ENCODE peak calls at places on chromosomes 6 and 20, in four cellular contexts. U, Q, W and X are unnamed samples.

GRCh38 chr20:16261733-16262277 is 311.4 kb downstream of the KIF16B start:
- DNase-seq in W (no peak), U (no peak), Q (peak), X (no peak)

GRCh38 chr6:25608562-25609174 is 43.3 kb upstream of the SCGN start:
- DNase-seq in W (no peak), U (no peak), Q (no peak), X (no peak)

GRCh38 chr6:37513576-37513975 is 13.9 kb upstream of the CCDC167 start:
- DNase-seq in W (no peak), Q (peak), U (no peak), X (no peak)

GRCh38 chr20:21145424-21145823 is 19.5 kb downstream of the KIZ start:
- DNase-seq in Q (no peak), W (no peak), U (no peak), X (no peak)

GRCh38 chr20:25277941-25278521 is 30.1 kb downstream of the PYGB start:
- DNase-seq in Q (no peak), U (no peak), W (no peak), X (no peak)

GRCh38 chr6:158900614-158901312 is 81.6 kb upstream of the EZR start:
- DNase-seq in W (no peak), Q (peak), U (no peak), X (no peak)

GRCh38 chr6:132888701-132889100 is 74.3 kb downstream of the RPS12 start:
- DNase-seq in Q (no peak), W (no peak), U (no peak), X (no peak)

GRCh38 chr20:676315-676937 is 824 bp upstream of the SCRT2 start:
- DNase-seq in Q (no peak), U (no peak), W (no peak), X (no peak)

GRCh38 chr20:6590891-6591679 is 176.4 kb upstream of the BMP2 start:
- DNase-seq in U (no peak), W (no peak), Q (no peak), X (no peak)

GRCh38 chr6:93418113-93418447 is 1.3 kb downstream of the EPHA7 start:
- DNase-seq in Q (no peak), U (no peak), W (no peak), X (no peak)

GRCh38 chr6:44224154-44224977 is 971 bp downstream of the SLC29A1 start:
- DNase-seq in U (no peak), Q (no peak), W (peak), X (no peak)

GRCh38 chr6:10465633-10466499 is 51.0 kb upstream of the TFAP2A start:
- DNase-seq in Q (peak), W (peak), U (peak), X (peak)

GRCh38 chr6:15511248-15512125 is 151.3 kb downstream of the DTNBP1 start:
- DNase-seq in W (no peak), Q (no peak), U (no peak), X (no peak)

GRCh38 chr6:123770247-123770949 is 33.3 kb upstream of the NKAIN2 start:
- DNase-seq in Q (no peak), U (no peak), W (no peak), X (no peak)

GRCh38 chr6:14269434-14269833 is 151.9 kb downstream of the CD83 start:
- DNase-seq in W (no peak), U (no peak), Q (no peak), X (no peak)

GRCh38 chr6:109340811-109341210 is 41.5 kb downstream of the CD164 start:
- DNase-seq in W (no peak), U (no peak), Q (no peak), X (no peak)

GRCh38 chr20:56358070-56358469 is 704 bp upstream of the FAM210B start:
- DNase-seq in U (no peak), Q (no peak), W (peak), X (no peak)

GRCh38 chr6:82022614-82023102 is 224.9 kb downstream of the IBTK start:
- DNase-seq in Q (no peak), U (no peak), W (peak), X (no peak)

GRCh38 chr6:137570307-137570832 is 76.2 kb upstream of the OLIG3 start:
- DNase-seq in W (no peak), U (no peak), Q (no peak), X (no peak)

GRCh38 chr6:100464910-100465700 is at the start of gene SIM1:
- DNase-seq in Q (peak), W (peak), U (peak), X (peak)

GRCh38 chr20:6026051-6026450 is 27.8 kb downstream of the LRRN4 start:
- DNase-seq in Q (no peak), W (peak), U (no peak), X (no peak)

GRCh38 chr6:158322724-158323560 is 10.7 kb downstream of the TULP4 start:
- DNase-seq in W (peak), U (no peak), Q (no peak), X (no peak)

GRCh38 chr20:62321521-62321948 is 18.7 kb downstream of the ADRM1 start:
- DNase-seq in U (no peak), Q (peak), W (no peak), X (no peak)

GRCh38 chr6:82954351-82954750 is 111.3 kb downstream of the UBE3D start:
- DNase-seq in U (no peak), Q (no peak), W (peak), X (no peak)

GRCh38 chr20:38369387-38369786 is 23.1 kb downstream of the LBP start:
- DNase-seq in Q (peak), U (no peak), W (no peak), X (no peak)

GRCh38 chr20:61561111-61561830 is 309.2 kb downstream of the CDH4 start:
- DNase-seq in U (no peak), Q (no peak), W (no peak), X (no peak)

GRCh38 chr6:55902796-55903195 is 27.4 kb upstream of the BMP5 start:
- DNase-seq in W (no peak), U (no peak), Q (no peak), X (no peak)

GRCh38 chr6:75272145-75272840 is 12.3 kb downstream of the TMEM30A start:
- DNase-seq in U (no peak), W (no peak), Q (no peak), X (no peak)

GRCh38 chr6:107009499-107009898 is 18.5 kb upstream of the MTRES1 start:
- DNase-seq in W (no peak), U (no peak), Q (no peak), X (no peak)

GRCh38 chr6:37516076-37516919 is 16.6 kb upstream of the CCDC167 start:
- DNase-seq in U (no peak), W (no peak), Q (peak), X (peak)

GRCh38 chr6:45376310-45377040 is 1.3 kb downstream of the SUPT3H start:
- DNase-seq in W (no peak), U (no peak), Q (no peak), X (no peak)

DNA sequence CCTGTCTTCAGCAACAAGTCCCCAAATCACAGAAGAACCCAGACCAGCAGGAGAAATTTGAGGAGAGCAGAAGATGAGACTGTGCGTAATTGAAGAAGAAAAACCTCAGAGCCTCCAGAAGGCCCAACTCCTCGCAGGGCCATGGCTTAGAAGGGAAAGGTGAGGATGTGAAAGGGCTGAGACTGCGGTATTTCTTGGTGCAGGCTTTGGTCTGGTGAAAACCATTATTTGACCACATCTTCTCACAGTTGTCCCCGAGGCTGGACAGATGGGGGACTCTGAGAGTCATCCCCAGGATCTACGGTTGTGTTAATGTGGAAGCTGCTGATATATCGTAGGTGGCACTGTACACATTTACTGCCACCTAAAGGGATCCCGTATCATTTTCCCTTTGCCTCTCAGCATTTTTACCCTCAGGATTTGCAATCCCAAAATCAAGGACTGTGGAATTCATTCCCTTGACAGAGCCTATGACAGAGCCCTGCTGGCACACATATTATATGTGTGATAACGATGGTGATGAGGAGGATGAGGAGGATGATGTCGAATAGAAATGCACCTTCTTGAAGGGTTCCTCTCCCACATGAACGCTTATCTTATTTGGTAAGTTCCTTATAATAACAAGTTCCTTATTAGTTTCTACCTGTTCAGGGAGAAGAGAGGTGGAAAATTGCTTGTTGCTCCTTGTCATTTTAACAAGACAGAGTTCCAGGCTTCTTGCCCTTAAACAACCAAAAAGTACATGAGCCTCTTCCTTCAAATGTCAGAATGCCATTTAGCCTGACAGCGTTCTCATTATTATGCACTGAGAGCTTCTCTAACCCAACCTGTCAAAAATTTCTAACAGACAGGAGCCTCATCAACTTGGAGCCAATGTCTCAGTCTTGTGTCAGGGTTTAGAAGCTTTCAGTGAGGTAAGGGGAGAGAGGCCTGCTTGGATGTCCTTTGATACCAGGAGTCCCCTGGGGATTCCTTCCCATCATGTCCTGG is 135.8 kb downstream of the PXDC1 start:
- DNase-seq in W (no peak), U (no peak), Q (peak), X (peak)
- TF ChIP-seq CTCF in W (no peak), U (no peak), Q (no peak), X (no peak)

DNA sequence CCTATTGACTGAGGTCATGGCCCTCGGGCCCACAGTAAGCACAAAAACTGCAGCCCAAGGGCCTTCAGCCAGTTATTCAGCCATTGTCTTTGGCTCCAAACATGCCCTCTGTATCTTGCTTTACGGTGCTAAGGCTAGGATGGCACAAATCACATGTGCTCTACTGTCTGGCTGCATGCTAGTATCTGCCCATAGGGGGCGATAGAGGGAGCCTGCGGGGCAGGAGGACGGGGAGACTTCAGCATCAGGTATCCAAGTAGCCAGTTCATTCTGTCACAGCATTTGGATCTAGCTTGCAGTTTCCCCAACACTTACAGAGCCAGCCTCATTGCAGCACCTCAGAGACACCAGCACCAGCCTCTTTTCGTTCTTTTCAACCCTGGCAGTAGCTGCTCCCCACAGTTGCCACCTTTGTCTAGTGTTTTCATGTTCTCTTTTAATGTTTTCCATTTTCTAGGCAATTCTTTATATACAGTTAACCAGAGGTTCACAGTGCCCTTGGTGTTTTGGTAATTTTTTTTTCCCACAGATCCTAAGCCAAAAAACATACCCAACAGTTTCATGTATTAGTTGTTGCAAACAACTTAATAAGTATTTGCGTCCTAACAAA is 705.9 kb downstream of the PTPRT start:
- DNase-seq in U (no peak), Q (peak), W (no peak), X (no peak)
- TF ChIP-seq CTCF in U (peak), Q (peak), W (peak), X (peak)

GRCh38 chr20:43508604-43509040 is 1.1 kb downstream of the L3MBTL1 start:
- DNase-seq in W (no peak), U (no peak), Q (peak), X (no peak)
- TF ChIP-seq CTCF in W (peak), U (peak), Q (peak), X (no peak)

GRCh38 chr6:78810146-78810545 is 57.2 kb upstream of the IRAK1BP1 start:
- DNase-seq in U (no peak), Q (peak), W (peak), X (no peak)
- TF ChIP-seq CTCF in U (peak), Q (peak), W (peak), X (no peak)

GRCh38 chr6:154274175-154274574 is 82.4 kb downstream of the IPCEF1 start:
- DNase-seq in Q (no peak), U (no peak), W (no peak), X (no peak)

GRCh38 chr6:154277578-154278128 is 79.0 kb downstream of the IPCEF1 start:
- DNase-seq in W (no peak), U (no peak), Q (no peak), X (no peak)

GRCh38 chr6:154276810-154277577 is 79.6 kb downstream of the IPCEF1 start:
- DNase-seq in U (no peak), Q (no peak), W (no peak), X (no peak)
- TF ChIP-seq CTCF in U (peak), Q (peak), W (peak), X (peak)

DNA sequence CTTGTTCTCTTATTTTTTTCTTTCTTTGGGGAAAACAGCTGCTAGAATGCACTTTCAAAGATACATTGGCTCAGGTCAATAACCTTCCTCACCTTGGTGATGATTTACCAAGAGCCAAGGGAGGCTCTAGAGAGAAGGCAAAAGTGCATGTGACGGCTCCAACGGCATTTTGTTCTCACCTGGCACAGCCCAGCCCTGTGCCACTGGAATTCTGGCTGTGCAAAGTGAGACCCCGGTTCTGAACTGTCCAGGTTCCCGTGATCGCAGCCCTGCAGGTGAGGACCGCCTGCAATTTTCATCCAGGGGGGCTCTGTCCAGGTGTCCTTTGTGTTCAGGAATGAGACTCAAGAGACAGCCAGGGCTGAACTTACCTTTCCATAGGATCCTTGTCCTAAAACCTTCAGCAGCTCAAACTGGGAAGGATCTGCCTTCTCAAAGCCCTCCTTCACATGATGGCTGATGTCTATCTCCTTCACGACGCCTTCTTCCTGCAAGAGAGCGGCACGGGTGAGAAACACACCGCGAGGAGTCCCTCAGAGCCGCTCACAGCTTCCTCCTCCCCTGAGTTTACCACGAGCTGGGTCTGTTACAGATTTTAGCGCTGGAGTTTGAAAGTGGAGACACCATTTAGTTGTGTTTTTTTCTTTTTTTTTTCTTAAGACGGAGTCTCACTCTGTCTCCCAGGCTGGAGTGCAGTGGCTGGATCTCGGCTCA is 48.0 kb downstream of the RAMACL start:
- DNase-seq in Q (no peak), W (no peak), U (no peak), X (no peak)
- TF ChIP-seq CTCF in Q (no peak), W (no peak), U (no peak), X (no peak)

DNA sequence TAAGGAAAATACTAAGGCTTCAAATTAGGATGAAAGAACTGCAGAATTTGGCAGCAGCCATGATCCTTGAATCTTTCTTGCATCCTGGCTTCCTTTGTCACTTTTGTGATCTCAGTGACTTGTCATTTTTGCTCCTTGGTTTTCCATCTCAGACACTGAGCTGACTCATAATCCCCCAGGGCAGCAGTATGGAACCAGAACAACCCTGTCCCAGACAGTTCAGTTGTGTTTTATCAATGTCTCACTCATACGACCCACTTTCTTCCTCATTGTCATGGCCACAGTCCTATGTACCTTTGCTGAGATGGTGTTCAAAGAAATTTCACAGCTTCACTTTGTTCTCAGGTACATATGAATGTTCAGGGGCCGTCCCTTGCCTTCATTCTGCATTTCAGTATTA is 488.5 kb upstream of the BTBD3 start:
- DNase-seq in Q (no peak), U (no peak), W (peak), X (no peak)
- TF ChIP-seq CTCF in Q (no peak), U (no peak), W (no peak), X (no peak)

GRCh38 chr6:63295553-63295952 is 24.2 kb downstream of the LGSN start:
- DNase-seq in Q (peak), W (no peak), U (no peak), X (no peak)
- TF ChIP-seq CTCF in Q (peak), W (no peak), U (peak), X (no peak)

DNA sequence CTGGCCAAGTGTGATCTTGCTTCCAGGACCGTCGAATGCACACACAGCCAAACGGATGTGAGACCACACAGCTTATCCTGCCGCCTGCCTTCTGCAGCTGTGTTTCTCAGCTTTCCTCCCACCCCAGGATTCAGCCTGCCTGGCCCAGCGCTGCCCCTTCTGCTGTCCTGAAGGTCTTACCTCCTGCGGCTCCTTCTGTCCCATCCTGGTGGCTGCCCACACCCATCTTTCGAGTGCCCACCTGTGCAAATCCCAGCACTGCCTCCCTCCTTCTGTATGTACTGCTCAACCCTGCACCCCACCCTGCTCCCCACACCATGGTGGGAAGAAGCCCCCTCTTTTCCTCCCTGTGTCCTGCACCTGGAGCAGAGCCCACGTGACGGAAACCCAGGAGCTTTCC is 49.4 kb upstream of the DACT2 start:
- DNase-seq in Q (no peak), U (no peak), W (no peak), X (no peak)
- TF ChIP-seq CTCF in Q (no peak), U (no peak), W (no peak), X (no peak)

DNA sequence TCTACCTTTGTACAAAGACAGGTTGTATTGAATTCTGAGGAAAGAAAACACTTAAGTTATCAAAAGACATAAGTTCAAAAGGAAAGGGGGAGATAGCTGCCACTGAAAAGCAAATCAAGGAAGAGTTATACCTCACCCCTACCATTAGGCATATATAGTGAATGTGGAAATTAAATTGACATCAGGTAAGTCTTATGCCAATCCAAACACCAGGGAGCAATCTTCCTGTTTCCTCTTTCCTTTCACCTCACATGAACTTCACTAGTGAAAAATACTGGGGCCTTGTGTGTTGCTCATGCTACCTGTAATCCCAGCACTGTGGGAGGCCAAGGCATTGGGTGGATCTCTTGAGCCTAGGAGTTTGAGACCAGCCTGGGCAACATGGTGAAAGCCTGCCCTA is 10.9 kb upstream of the C6orf58 start:
- DNase-seq in Q (no peak), U (no peak), W (no peak), X (no peak)
- TF ChIP-seq CTCF in Q (no peak), U (no peak), W (no peak), X (no peak)